ENCODE peak calls at places on chromosome 1, in six cellular contexts. One of them, this sample, is unnamed.

GRCh38 chr1:42332877-42333276 is 2.2 kb downstream of the FOXJ3 start:
- DNase-seq in fibroblast of villous mesenchyme: no peak
- DNase-seq in kidney epithelial cell: no peak
- DNase-seq in tibial nerve: no peak
- DNase-seq in PC-3: no peak
- DNase-seq in CD8-positive, alpha-beta T cell: no peak
- DNase-seq in this sample: no peak

GRCh38 chr1:205396972-205397616 is 24.8 kb downstream of the LEMD1 start:
- DNase-seq in tibial nerve: no peak
- DNase-seq in fibroblast of villous mesenchyme: peak
- DNase-seq in CD8-positive, alpha-beta T cell: no peak
- DNase-seq in kidney epithelial cell: no peak
- DNase-seq in PC-3: peak
- DNase-seq in this sample: no peak

GRCh38 chr1:203592156-203592555 is 34.5 kb upstream of the ATP2B4 start:
- DNase-seq in PC-3: no peak
- DNase-seq in kidney epithelial cell: no peak
- DNase-seq in fibroblast of villous mesenchyme: no peak
- DNase-seq in tibial nerve: no peak
- DNase-seq in CD8-positive, alpha-beta T cell: no peak
- DNase-seq in this sample: no peak

GRCh38 chr1:34926156-34926555 is 3.3 kb downstream of the DLGAP3 start:
- DNase-seq in CD8-positive, alpha-beta T cell: no peak
- DNase-seq in tibial nerve: no peak
- DNase-seq in PC-3: no peak
- DNase-seq in kidney epithelial cell: no peak
- DNase-seq in fibroblast of villous mesenchyme: no peak
- DNase-seq in this sample: no peak

GRCh38 chr1:173175514-173176146 is 31.5 kb downstream of the TNFSF4 start:
- DNase-seq in kidney epithelial cell: no peak
- DNase-seq in CD8-positive, alpha-beta T cell: no peak
- DNase-seq in tibial nerve: no peak
- DNase-seq in fibroblast of villous mesenchyme: peak
- DNase-seq in PC-3: peak
- DNase-seq in this sample: no peak

GRCh38 chr1:108043712-108044111 is 78.7 kb upstream of the VAV3 start:
- DNase-seq in CD8-positive, alpha-beta T cell: no peak
- DNase-seq in PC-3: no peak
- DNase-seq in fibroblast of villous mesenchyme: no peak
- DNase-seq in kidney epithelial cell: no peak
- DNase-seq in tibial nerve: no peak
- DNase-seq in this sample: no peak

GRCh38 chr1:43425045-43425444 is 28.7 kb downstream of the HYI start:
- DNase-seq in kidney epithelial cell: no peak
- DNase-seq in PC-3: no peak
- DNase-seq in tibial nerve: no peak
- DNase-seq in CD8-positive, alpha-beta T cell: no peak
- DNase-seq in fibroblast of villous mesenchyme: no peak
- DNase-seq in this sample: no peak

GRCh38 chr1:206912445-206913095 is 9.2 kb downstream of the FCMR start:
- DNase-seq in kidney epithelial cell: no peak
- DNase-seq in tibial nerve: peak
- DNase-seq in fibroblast of villous mesenchyme: peak
- DNase-seq in CD8-positive, alpha-beta T cell: no peak
- DNase-seq in PC-3: peak
- DNase-seq in this sample: peak

GRCh38 chr1:203906932-203907331 is 45.5 kb downstream of the SNRPE start:
- DNase-seq in PC-3: peak
- DNase-seq in kidney epithelial cell: peak
- DNase-seq in CD8-positive, alpha-beta T cell: no peak
- DNase-seq in fibroblast of villous mesenchyme: peak
- DNase-seq in tibial nerve: no peak
- DNase-seq in this sample: peak

GRCh38 chr1:200917291-200917817 is 22.7 kb downstream of the INAVA start:
- DNase-seq in CD8-positive, alpha-beta T cell: no peak
- DNase-seq in PC-3: peak
- DNase-seq in fibroblast of villous mesenchyme: no peak
- DNase-seq in kidney epithelial cell: no peak
- DNase-seq in tibial nerve: no peak
- DNase-seq in this sample: no peak

GRCh38 chr1:99306644-99307043 is 42.4 kb downstream of the PLPPR4 start:
- DNase-seq in kidney epithelial cell: no peak
- DNase-seq in CD8-positive, alpha-beta T cell: no peak
- DNase-seq in tibial nerve: no peak
- DNase-seq in fibroblast of villous mesenchyme: no peak
- DNase-seq in PC-3: no peak
- DNase-seq in this sample: no peak

GRCh38 chr1:184524248-184524647 is 137.4 kb downstream of the C1orf21 start:
- DNase-seq in CD8-positive, alpha-beta T cell: no peak
- DNase-seq in fibroblast of villous mesenchyme: no peak
- DNase-seq in kidney epithelial cell: no peak
- DNase-seq in PC-3: no peak
- DNase-seq in tibial nerve: no peak
- DNase-seq in this sample: no peak

GRCh38 chr1:226604846-226605572 is 56.4 kb downstream of the STUM start:
- DNase-seq in fibroblast of villous mesenchyme: peak
- DNase-seq in CD8-positive, alpha-beta T cell: no peak
- DNase-seq in kidney epithelial cell: no peak
- DNase-seq in tibial nerve: no peak
- DNase-seq in PC-3: no peak
- DNase-seq in this sample: no peak

GRCh38 chr1:15426492-15427279 is 11.6 kb upstream of the CTRC start:
- DNase-seq in CD8-positive, alpha-beta T cell: no peak
- DNase-seq in PC-3: peak
- DNase-seq in fibroblast of villous mesenchyme: peak
- DNase-seq in tibial nerve: no peak
- DNase-seq in kidney epithelial cell: no peak
- DNase-seq in this sample: no peak

GRCh38 chr1:186183970-186184628 is 191.0 kb downstream of the TPR start:
- DNase-seq in fibroblast of villous mesenchyme: peak
- DNase-seq in PC-3: no peak
- DNase-seq in CD8-positive, alpha-beta T cell: no peak
- DNase-seq in kidney epithelial cell: no peak
- DNase-seq in tibial nerve: no peak
- DNase-seq in this sample: peak

GRCh38 chr1:119449964-119450363 is 35.0 kb downstream of the HSD3B2 start:
- DNase-seq in fibroblast of villous mesenchyme: no peak
- DNase-seq in tibial nerve: no peak
- DNase-seq in CD8-positive, alpha-beta T cell: no peak
- DNase-seq in PC-3: peak
- DNase-seq in kidney epithelial cell: no peak
- DNase-seq in this sample: no peak

GRCh38 chr1:15577691-15578090 is 7.2 kb downstream of the AGMAT start:
- DNase-seq in tibial nerve: no peak
- DNase-seq in CD8-positive, alpha-beta T cell: no peak
- DNase-seq in PC-3: no peak
- DNase-seq in fibroblast of villous mesenchyme: no peak
- DNase-seq in kidney epithelial cell: no peak
- DNase-seq in this sample: no peak

GRCh38 chr1:20663365-20663764 is 2.2 kb upstream of the DDOST start:
- DNase-seq in fibroblast of villous mesenchyme: no peak
- DNase-seq in kidney epithelial cell: no peak
- DNase-seq in tibial nerve: no peak
- DNase-seq in CD8-positive, alpha-beta T cell: no peak
- DNase-seq in PC-3: peak
- DNase-seq in this sample: no peak

GRCh38 chr1:104765115-104765514 is 1015.4 kb downstream of the AMY1C start:
- DNase-seq in kidney epithelial cell: peak
- DNase-seq in tibial nerve: no peak
- DNase-seq in fibroblast of villous mesenchyme: no peak
- DNase-seq in CD8-positive, alpha-beta T cell: no peak
- DNase-seq in PC-3: no peak
- DNase-seq in this sample: no peak

GRCh38 chr1:237613984-237614383 is 276.7 kb downstream of the ZP4 start:
- DNase-seq in kidney epithelial cell: no peak
- DNase-seq in tibial nerve: no peak
- DNase-seq in PC-3: no peak
- DNase-seq in fibroblast of villous mesenchyme: no peak
- DNase-seq in CD8-positive, alpha-beta T cell: no peak
- DNase-seq in this sample: no peak

GRCh38 chr1:84619383-84620093 is 45.3 kb upstream of the CTBS start:
- DNase-seq in tibial nerve: no peak
- DNase-seq in kidney epithelial cell: peak
- DNase-seq in CD8-positive, alpha-beta T cell: no peak
- DNase-seq in fibroblast of villous mesenchyme: peak
- DNase-seq in PC-3: peak
- DNase-seq in this sample: peak

DNA sequence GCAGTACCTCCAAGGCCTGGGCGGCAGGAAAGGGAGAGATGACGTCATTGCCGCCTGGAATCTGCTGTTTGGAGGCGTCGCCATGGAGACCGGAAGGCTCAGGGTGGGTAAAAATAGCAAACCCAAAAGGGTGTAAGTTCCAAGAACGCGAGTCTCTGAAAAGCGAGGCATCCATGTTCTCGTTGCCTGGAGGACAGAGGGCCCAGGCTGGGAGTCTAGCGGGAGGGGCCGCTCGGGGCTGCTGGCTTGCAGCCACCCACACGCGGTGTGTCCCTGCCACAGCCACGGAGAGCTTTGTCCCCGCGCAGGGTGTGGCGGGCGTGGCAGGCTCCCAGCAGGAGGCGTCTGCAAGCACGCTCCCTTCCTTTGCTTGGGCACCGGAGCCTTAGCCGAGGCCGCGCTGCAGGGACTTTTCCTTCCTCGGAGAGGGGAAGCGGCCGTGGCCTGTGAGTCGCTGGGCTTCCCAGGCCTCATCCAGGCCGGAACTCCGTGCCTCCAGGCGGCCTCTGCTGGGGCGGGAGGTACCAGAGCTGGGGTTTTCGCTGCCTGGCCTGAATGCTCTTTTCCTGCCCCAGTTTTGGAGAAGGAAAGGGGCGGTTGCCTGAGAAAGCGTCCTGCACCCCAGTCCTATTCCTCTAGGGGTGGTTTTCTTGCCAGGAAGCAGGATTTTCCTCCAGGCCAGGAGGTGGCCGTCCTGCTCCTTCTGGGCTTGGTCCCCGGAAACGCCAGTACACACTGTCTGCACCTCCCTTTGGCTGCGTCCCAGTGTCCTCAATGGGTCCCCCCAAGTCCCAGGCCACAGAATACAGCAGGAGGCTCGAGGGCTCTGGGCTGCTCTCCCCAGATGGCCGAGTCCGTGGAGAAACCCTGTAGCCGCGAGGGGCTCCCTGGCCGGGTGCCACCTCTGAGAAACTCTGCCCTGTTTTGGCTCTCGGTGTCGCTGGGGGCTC is 15.3 kb upstream of the SKI start:
- DNase-seq in PC-3: peak
- DNase-seq in fibroblast of villous mesenchyme: peak
- DNase-seq in tibial nerve: peak
- DNase-seq in CD8-positive, alpha-beta T cell: no peak
- DNase-seq in kidney epithelial cell: no peak
- DNase-seq in this sample: peak
- TF ChIP-seq CTCF in PC-3: peak
- TF ChIP-seq CTCF in fibroblast of villous mesenchyme: peak
- TF ChIP-seq CTCF in tibial nerve: peak
- TF ChIP-seq CTCF in CD8-positive, alpha-beta T cell: no peak
- TF ChIP-seq CTCF in kidney epithelial cell: peak
- TF ChIP-seq CTCF in this sample: peak

GRCh38 chr1:29789221-29789909 is 553.0 kb downstream of the PTPRU start:
- DNase-seq in kidney epithelial cell: peak
- DNase-seq in CD8-positive, alpha-beta T cell: no peak
- DNase-seq in tibial nerve: no peak
- DNase-seq in fibroblast of villous mesenchyme: no peak
- DNase-seq in PC-3: peak
- DNase-seq in this sample: no peak
- TF ChIP-seq CTCF in kidney epithelial cell: no peak
- TF ChIP-seq CTCF in CD8-positive, alpha-beta T cell: no peak
- TF ChIP-seq CTCF in tibial nerve: no peak
- TF ChIP-seq CTCF in fibroblast of villous mesenchyme: no peak
- TF ChIP-seq CTCF in PC-3: no peak
- TF ChIP-seq CTCF in this sample: no peak

GRCh38 chr1:63322248-63322943 is at the start of gene FOXD3:
- DNase-seq in PC-3: peak
- DNase-seq in fibroblast of villous mesenchyme: peak
- DNase-seq in tibial nerve: peak
- DNase-seq in CD8-positive, alpha-beta T cell: no peak
- DNase-seq in kidney epithelial cell: no peak
- DNase-seq in this sample: no peak
- TF ChIP-seq CTCF in PC-3: no peak
- TF ChIP-seq CTCF in fibroblast of villous mesenchyme: no peak
- TF ChIP-seq CTCF in tibial nerve: no peak
- TF ChIP-seq CTCF in CD8-positive, alpha-beta T cell: no peak
- TF ChIP-seq CTCF in kidney epithelial cell: no peak
- TF ChIP-seq CTCF in this sample: no peak

GRCh38 chr1:230978491-230979388 is at the start of the genes ARV1 and TTC13:
- DNase-seq in tibial nerve: peak
- DNase-seq in fibroblast of villous mesenchyme: peak
- DNase-seq in PC-3: peak
- DNase-seq in CD8-positive, alpha-beta T cell: peak
- DNase-seq in kidney epithelial cell: peak
- DNase-seq in this sample: peak
- TF ChIP-seq CTCF in tibial nerve: no peak
- TF ChIP-seq CTCF in fibroblast of villous mesenchyme: no peak
- TF ChIP-seq CTCF in PC-3: peak
- TF ChIP-seq CTCF in CD8-positive, alpha-beta T cell: peak
- TF ChIP-seq CTCF in kidney epithelial cell: peak
- TF ChIP-seq CTCF in this sample: no peak

GRCh38 chr1:193264313-193265065 is 78.1 kb upstream of the B3GALT2 start:
- DNase-seq in tibial nerve: no peak
- DNase-seq in CD8-positive, alpha-beta T cell: no peak
- DNase-seq in fibroblast of villous mesenchyme: peak
- DNase-seq in kidney epithelial cell: no peak
- DNase-seq in PC-3: no peak
- DNase-seq in this sample: no peak
- TF ChIP-seq CTCF in tibial nerve: no peak
- TF ChIP-seq CTCF in CD8-positive, alpha-beta T cell: no peak
- TF ChIP-seq CTCF in fibroblast of villous mesenchyme: no peak
- TF ChIP-seq CTCF in kidney epithelial cell: no peak
- TF ChIP-seq CTCF in PC-3: no peak
- TF ChIP-seq CTCF in this sample: no peak

GRCh38 chr1:1920608-1921458 is 1.8 kb upstream of the TMEM52 start:
- DNase-seq in tibial nerve: no peak
- DNase-seq in PC-3: no peak
- DNase-seq in CD8-positive, alpha-beta T cell: no peak
- DNase-seq in kidney epithelial cell: no peak
- DNase-seq in fibroblast of villous mesenchyme: no peak
- DNase-seq in this sample: no peak
- TF ChIP-seq CTCF in tibial nerve: no peak
- TF ChIP-seq CTCF in PC-3: no peak
- TF ChIP-seq CTCF in CD8-positive, alpha-beta T cell: no peak
- TF ChIP-seq CTCF in kidney epithelial cell: no peak
- TF ChIP-seq CTCF in fibroblast of villous mesenchyme: no peak
- TF ChIP-seq CTCF in this sample: no peak